ENCODE peak calls at places on chromosomes 11 and 22, in four cellular contexts. H, L, X and G are unnamed samples.

GRCh38 chr22:25898707-25899365 is 156.8 kb downstream of the MYO18B start:
- DNase-seq in H (no peak), L (no peak), X (no peak), G (no peak)

GRCh38 chr22:38032681-38033521 is 24.3 kb upstream of the PICK1 start:
- DNase-seq in H (no peak), L (no peak), X (no peak), G (no peak)

GRCh38 chr11:117551761-117552343 is 224.2 kb downstream of the CEP164 start:
- DNase-seq in H (no peak), L (no peak), X (no peak), G (no peak)

GRCh38 chr11:133945087-133945974 is 11.4 kb downstream of the IGSF9B start:
- DNase-seq in H (peak), L (no peak), X (no peak), G (no peak)

GRCh38 chr11:65418431-65418680 is 4.2 kb upstream of the NEAT1 start:
- DNase-seq in H (no peak), L (no peak), X (no peak), G (no peak)

GRCh38 chr11:10858505-10859360 is 880 bp upstream of the ZBED5 start:
- DNase-seq in H (peak), L (no peak), X (peak), G (peak)

GRCh38 chr22:17536269-17536668 is 27.0 kb upstream of the SLC25A18 start:
- DNase-seq in H (no peak), L (peak), X (no peak), G (peak)

GRCh38 chr11:105100206-105100605 is 39.4 kb downstream of the CARD18 start:
- DNase-seq in H (no peak), L (no peak), X (no peak), G (no peak)

GRCh38 chr11:125164091-125164421 is 495 bp upstream of the PKNOX2 start:
- DNase-seq in H (no peak), L (no peak), X (no peak), G (no peak)

GRCh38 chr22:24601217-24602104 is 1.5 kb upstream of the GGT1 start:
- DNase-seq in H (peak), L (no peak), X (no peak), G (no peak)

GRCh38 chr22:23896166-23896522 is 2.0 kb downstream of the MIF start:
- DNase-seq in H (no peak), L (no peak), X (no peak), G (no peak)

GRCh38 chr22:40025856-40026255 is 31.1 kb downstream of the FAM83F start:
- DNase-seq in H (no peak), L (no peak), X (no peak), G (no peak)

GRCh38 chr11:18309691-18310090 is 12.2 kb downstream of the HPS5 start:
- DNase-seq in H (no peak), L (no peak), X (no peak), G (no peak)

GRCh38 chr11:57462597-57462996 is 2.3 kb downstream of the RTN4RL2 start:
- DNase-seq in H (no peak), L (no peak), X (no peak), G (no peak)

GRCh38 chr22:30262917-30263741 is 3.5 kb downstream of the OSM start:
- DNase-seq in H (peak), L (no peak), X (peak), G (peak)

GRCh38 chr22:25900880-25901279 is 158.9 kb downstream of the MYO18B start:
- DNase-seq in H (no peak), L (peak), X (no peak), G (peak)

GRCh38 chr22:30922151-30922611 is 46.4 kb downstream of the MORC2 start:
- DNase-seq in H (peak), L (peak), X (peak), G (peak)

GRCh38 chr11:67544591-67545242 is 21.5 kb upstream of the CABP2 start:
- DNase-seq in H (no peak), L (peak), X (no peak), G (no peak)

GRCh38 chr11:118673361-118674093 is 5.9 kb downstream of the TREH start:
- DNase-seq in H (no peak), L (no peak), X (no peak), G (peak)

GRCh38 chr22:38465673-38466490 is 2.0 kb upstream of the KDELR3 start:
- DNase-seq in H (peak), L (no peak), X (no peak), G (no peak)

GRCh38 chr11:67006029-67006884 is 16.7 kb upstream of the SYT12 start:
- DNase-seq in H (peak), L (peak), X (no peak), G (no peak)

GRCh38 chr11:107961480-107961879 is 33.2 kb downstream of the RAB39A start:
- DNase-seq in H (no peak), L (no peak), X (no peak), G (no peak)